ENCODE peak calls at places on chromosomes 7 and 10, in five cellular contexts. M is RWPE1; J is non-pigmented ciliary epithelial cell; W is OCI-LY7; N is activated CD8-positive, alpha-beta memory T cell treated with anti-CD3 and anti-CD28 coated beads, Interleukin-2, amount 10 ng/mL, durations not matched to agents 7 days and 5 days. R is an unnamed sample.
A peak's percentile ranks its signal among the peaks of the same experiment; 100 is the strongest.

GRCh38 chr7:17109017-17109416 is 189.4 kb upstream of the AHR start:
- DNase-seq in M (no peak), J (no peak), W (no peak), N (no peak), R (no peak)

GRCh38 chr7:150686030-150686626 is 622 bp downstream of the GIMAP2 start:
- DNase-seq in M (no peak), J (no peak), W (no peak), N (no peak), R (no peak)

GRCh38 chr7:124908258-124908657 is 21.4 kb downstream of the POT1 start:
- DNase-seq in M (no peak), J (no peak), W (no peak), N (no peak), R (no peak)

GRCh38 chr10:36647540-36647939 is 477.9 kb upstream of the ANKRD30A start:
- DNase-seq in M (no peak), J (no peak), W (no peak), N (no peak), R (no peak)

GRCh38 chr10:69680610-69681009 is 50.6 kb downstream of the FAM241B start:
- DNase-seq in M (no peak), J (no peak), W (no peak), N (no peak), R (no peak)

GRCh38 chr7:128266891-128267839 is 26.1 kb downstream of the LEP start:
- DNase-seq in M (peak; percentile 67), J (no peak), W (no peak), N (no peak), R (no peak)

GRCh38 chr10:13298748-13299436 is 972 bp downstream of the PHYH start:
- DNase-seq in M (no peak), J (no peak), W (no peak), N (no peak), R (no peak)

GRCh38 chr7:25496394-25497103 is 268.3 kb upstream of the NPVF start:
- DNase-seq in M (no peak), J (no peak), W (peak; percentile 14), N (peak; percentile 59), R (no peak)

GRCh38 chr7:150897502-150898474 is 45.5 kb downstream of the AOC1 start:
- DNase-seq in M (no peak), J (no peak), W (peak; percentile 93), N (no peak), R (no peak)

GRCh38 chr7:97270280-97270679 is 152.8 kb downstream of the SDHAF3 start:
- DNase-seq in M (no peak), J (no peak), W (no peak), N (no peak), R (no peak)